ENCODE peak calls at places on chromosomes 11 and 22, in four cellular contexts. A is MM.1S, V is heart left ventricle, C is stomach. Z is an unnamed sample. For H3K36me3, the result is how much of the 10 kb centered on the place peaks cover.

GRCh38 chr11:12808519-12808918 is 134.3 kb downstream of the TEAD1 start:
- DNase-seq in A (peak), V (no peak), C (no peak), Z (no peak)

GRCh38 chr11:92531051-92531747 is 306.6 kb downstream of the FAT3 start:
- DNase-seq in A (no peak), V (no peak), C (no peak), Z (no peak)

GRCh38 chr11:115618428-115618827 is 114.2 kb upstream of the CADM1 start:
- DNase-seq in A (no peak), V (no peak), C (no peak), Z (no peak)

GRCh38 chr11:46675288-46675851 is 25.0 kb downstream of the ARHGAP1 start:
- DNase-seq in A (no peak), V (peak), C (peak), Z (no peak)

GRCh38 chr22:49136816-49137180 is 690.9 kb downstream of the BRD1 start:
- DNase-seq in A (no peak), V (no peak), C (no peak), Z (no peak)

GRCh38 chr11:123357990-123358827 is 71.9 kb upstream of the GRAMD1B start:
- DNase-seq in A (peak), V (peak), C (no peak), Z (no peak)

GRCh38 chr22:20509344-20510047 is 2.1 kb downstream of the MED15 start:
- DNase-seq in A (peak), V (peak), C (peak), Z (peak)

GRCh38 chr11:76654310-76654851 is 16.2 kb downstream of the LRRC32 start:
- DNase-seq in A (no peak), V (peak), C (peak), Z (no peak)

GRCh38 chr11:77672276-77672675 is 34.7 kb upstream of the CLNS1A start:
- DNase-seq in A (no peak), V (peak), C (no peak), Z (no peak)

GRCh38 chr11:70072471-70073187 is 5.5 kb upstream of the ANO1 start:
- DNase-seq in A (no peak), V (no peak), C (no peak), Z (no peak)

GRCh38 chr22:23533771-23534191 is 46.3 kb downstream of the IGLL1 start:
- DNase-seq in A (no peak), V (no peak), C (no peak), Z (no peak)

GRCh38 chr22:23705358-23705757 is 14.5 kb downstream of the RGL4 start:
- DNase-seq in A (no peak), V (no peak), C (no peak), Z (no peak)

GRCh38 chr11:210122-210802 is 2.8 kb downstream of the RIC8A start:
- DNase-seq in A (no peak), V (no peak), C (peak), Z (peak)

GRCh38 chr11:35927730-35928129 is 16.1 kb upstream of the LDLRAD3 start:
- DNase-seq in A (no peak), V (peak), C (peak), Z (peak)

GRCh38 chr11:119055901-119056300 is 1.1 kb downstream of the HYOU1 start:
- DNase-seq in A (peak), V (no peak), C (no peak), Z (no peak)

GRCh38 chr11:29773656-29774264 is 243.1 kb downstream of the KCNA4 start:
- DNase-seq in A (no peak), V (peak), C (no peak), Z (peak)

GRCh38 chr11:20160425-20161229 is at the start of gene DBX1:
- DNase-seq in A (no peak), V (no peak), C (no peak), Z (no peak)

GRCh38 chr22:35589071-35589735 is 27.9 kb downstream of the MB start:
- DNase-seq in A (no peak), V (peak), C (no peak), Z (peak)

GRCh38 chr11:125410091-125410490 is 86.0 kb downstream of the FEZ1 start:
- DNase-seq in A (no peak), V (no peak), C (no peak), Z (no peak)

GRCh38 chr11:14520902-14521151 is 641 bp upstream of the PSMA1 start:
- DNase-seq in A (no peak), V (no peak), C (no peak), Z (no peak)

GRCh38 chr11:45436966-45437365 is 150.8 kb upstream of the SYT13 start:
- DNase-seq in A (no peak), V (no peak), C (no peak), Z (no peak)

GRCh38 chr22:49203091-49203862 is 624.4 kb downstream of the BRD1 start:
- DNase-seq in A (no peak), V (no peak), C (peak), Z (no peak)

GRCh38 chr11:72389116-72389515 is 45.2 kb downstream of the CLPB start:
- DNase-seq in A (no peak), V (no peak), C (no peak), Z (no peak)

GRCh38 chr11:108871152-108871551 is 206.3 kb downstream of the DDX10 start:
- DNase-seq in A (peak), V (no peak), C (no peak), Z (no peak)

GRCh38 chr11:227824-228223 is 8.3 kb downstream of the SIRT3 start:
- DNase-seq in A (no peak), V (no peak), C (no peak), Z (no peak)

GRCh38 chr22:26502688-26503561 is 9.3 kb downstream of the TFIP11 start:
- DNase-seq in A (peak), V (peak), C (peak), Z (no peak)

GRCh38 chr22:27476318-27476717 is 325.2 kb downstream of the MN1 start:
- DNase-seq in A (no peak), V (no peak), C (no peak), Z (no peak)

GRCh38 chr11:47560431-47560830 is 5.0 kb upstream of the PTPMT1 start:
- DNase-seq in A (no peak), V (no peak), C (no peak), Z (no peak)

GRCh38 chr11:86358720-86359119 is 16.0 kb upstream of the CCDC81 start:
- DNase-seq in A (no peak), V (no peak), C (no peak), Z (no peak)

GRCh38 chr22:46175631-46176030 is 25.3 kb downstream of the PPARA start:
- DNase-seq in A (no peak), V (no peak), C (no peak), Z (no peak)

GRCh38 chr22:26239561-26239960 is 70.3 kb downstream of the SEZ6L start:
- DNase-seq in A (no peak), V (no peak), C (no peak), Z (no peak)

GRCh38 chr11:1202154-1202775 is 20.6 kb upstream of the MUC5B start:
- DNase-seq in A (no peak), V (no peak), C (peak), Z (no peak)

GRCh38 chr11:14359573-14360031 is 619 bp upstream of the RRAS2 start:
- DNase-seq in A (no peak), V (no peak), C (no peak), Z (no peak)

GRCh38 chr11:114358711-114359110 is 41.6 kb downstream of the C11orf71 start:
- DNase-seq in A (no peak), V (no peak), C (no peak), Z (no peak)

GRCh38 chr11:59666969-59667368 is 1.9 kb downstream of the PATL1 start:
- DNase-seq in A (no peak), V (no peak), C (no peak), Z (no peak)

GRCh38 chr11:45847908-45848316 is 637 bp downstream of the CRY2 start:
- DNase-seq in A (peak), V (peak), C (peak), Z (no peak)

GRCh38 chr11:104163100-104164027 is 583 bp downstream of the PDGFD start:
- DNase-seq in A (no peak), V (peak), C (peak), Z (no peak)

GRCh38 chr11:34890812-34891211 is 25.4 kb downstream of the APIP start:
- DNase-seq in A (peak), V (no peak), C (no peak), Z (no peak)

GRCh38 chr11:96307748-96308133 is 35.3 kb downstream of the MAML2 start:
- DNase-seq in A (no peak), V (no peak), C (no peak), Z (peak)

GRCh38 chr11:75523811-75524401 is 1.8 kb downstream of the GDPD5 start:
- DNase-seq in A (no peak), V (no peak), C (no peak), Z (no peak)
- H3K4me3 ChIP-seq in A (no peak), V (no peak), C (no peak), Z (no peak)

DNA sequence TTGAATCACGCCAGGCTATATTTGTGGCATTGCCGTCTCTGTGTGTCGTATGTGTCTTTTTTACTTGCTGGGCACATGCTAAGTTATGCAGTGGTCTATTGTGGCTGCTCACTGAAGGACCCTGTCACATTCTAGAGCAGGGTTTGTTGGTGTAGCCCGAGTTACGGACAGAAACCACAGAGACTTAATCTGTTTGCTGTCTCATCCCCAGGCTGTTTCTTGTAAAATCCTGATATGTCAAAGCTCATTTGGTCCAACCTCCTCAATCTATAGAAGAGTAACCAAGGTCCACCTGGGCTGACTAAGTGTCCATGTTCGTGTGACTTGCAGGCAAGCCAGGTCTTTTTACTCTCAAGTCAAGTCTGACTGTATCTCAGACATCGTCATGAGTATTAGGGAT is 5.0 kb downstream of the DPF2 start:
- DNase-seq in A (no peak), V (no peak), C (no peak), Z (no peak)
- TF ChIP-seq CTCF in A (no peak), V (no peak), C (no peak), Z (no peak)

GRCh38 chr22:19396561-19396933 is 35.0 kb downstream of the HIRA start:
- DNase-seq in A (no peak), V (no peak), C (no peak), Z (no peak)
- H3K36me3 ChIP-seq in A (under half), V (half or more), C (half or more), Z (under half)

DNA sequence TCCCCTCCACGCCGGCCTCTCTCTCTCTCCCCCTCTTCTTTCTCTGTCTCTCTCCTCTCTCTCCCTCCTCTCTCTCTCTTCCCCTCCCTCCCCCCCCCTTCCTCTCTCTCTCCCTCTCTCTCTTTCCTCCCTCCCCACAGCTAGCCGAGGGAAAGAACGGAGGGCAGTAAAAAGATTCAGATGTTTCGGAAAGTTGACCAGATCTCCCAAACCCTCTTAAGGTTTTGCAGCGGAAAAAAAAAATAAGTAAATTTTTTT is 188 bp upstream of the ALX4 start:
- DNase-seq in A (no peak), V (no peak), C (no peak), Z (no peak)
- H3K4me3 ChIP-seq in A (no peak), V (peak), C (peak), Z (no peak)

DNA sequence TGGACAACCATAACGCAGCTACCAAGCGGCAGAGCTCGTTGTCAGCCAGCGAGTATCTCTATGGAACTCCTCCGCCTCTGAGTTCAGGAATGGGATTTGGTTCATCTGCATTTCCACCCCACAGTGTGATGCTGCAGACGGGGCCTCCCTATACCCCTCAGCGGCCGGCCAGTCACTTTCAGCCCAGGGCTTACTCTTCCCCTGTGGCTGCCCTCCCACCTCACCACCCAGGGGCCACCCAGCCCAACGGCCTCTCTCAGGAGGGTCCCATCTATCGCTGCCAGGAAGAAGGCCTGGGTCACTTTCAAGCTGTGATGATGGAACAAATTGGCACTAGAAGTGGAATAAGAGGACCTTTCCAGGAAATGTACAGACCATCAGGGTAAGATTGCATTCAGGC is 14.1 kb upstream of the SLC25A18 start:
- DNase-seq in A (no peak), V (no peak), C (no peak), Z (no peak)
- TF ChIP-seq CTCF in A (no peak), V (no peak), C (no peak), Z (no peak)

GRCh38 chr11:94823127-94823732 is 55.1 kb downstream of the AMOTL1 start:
- DNase-seq in A (no peak), V (no peak), C (no peak), Z (no peak)

GRCh38 chr11:94825111-94825880 is 57.1 kb downstream of the AMOTL1 start:
- DNase-seq in A (no peak), V (no peak), C (no peak), Z (no peak)

GRCh38 chr11:94828088-94828487 is 59.9 kb downstream of the AMOTL1 start:
- DNase-seq in A (no peak), V (no peak), C (no peak), Z (no peak)

GRCh38 chr11:94830722-94831121 is 62.6 kb downstream of the AMOTL1 start:
- DNase-seq in A (no peak), V (no peak), C (no peak), Z (no peak)

DNA sequence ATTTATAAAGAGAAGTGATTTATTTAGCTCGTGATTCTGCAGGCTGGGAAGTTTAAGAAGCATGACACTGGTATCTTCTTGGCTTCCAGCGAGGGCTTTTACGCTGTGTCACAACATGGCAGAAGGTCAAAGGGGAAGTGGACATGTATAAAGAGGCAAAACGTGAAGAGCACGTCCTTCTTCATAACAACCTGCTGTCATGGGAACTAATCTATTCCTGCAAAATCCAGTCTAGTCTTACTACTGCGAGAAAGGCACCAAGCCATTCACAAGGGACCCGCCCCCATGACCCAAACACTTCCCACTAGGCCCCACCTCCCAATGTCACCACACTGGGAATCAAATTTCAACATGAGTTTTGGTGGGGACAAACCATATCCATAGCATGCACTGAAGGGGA is 58.3 kb downstream of the AMOTL1 start:
- DNase-seq in A (no peak), V (no peak), C (no peak), Z (no peak)
- H3K36me3 ChIP-seq in A (under half), V (half or more), C (under half), Z (under half)

GRCh38 chr11:71251761-71252433 is 480 bp downstream of the SHANK2 start:
- DNase-seq in A (no peak), V (no peak), C (peak), Z (no peak)

GRCh38 chr11:71252782-71253730 is 679 bp upstream of the SHANK2 start:
- DNase-seq in A (no peak), V (no peak), C (peak), Z (peak)

GRCh38 chr11:71253794-71254193 is 1.4 kb upstream of the SHANK2 start:
- DNase-seq in A (no peak), V (no peak), C (no peak), Z (no peak)

GRCh38 chr11:71251159-71251721 is 1.1 kb downstream of the SHANK2 start:
- DNase-seq in A (no peak), V (no peak), C (peak), Z (no peak)

GRCh38 chr11:71252434-71252781 is at the start of gene SHANK2:
- DNase-seq in A (no peak), V (no peak), C (peak), Z (no peak)
- H3K4me3 ChIP-seq in A (no peak), V (peak), C (peak), Z (peak)

GRCh38 chr11:27293500-27294417 is 69.3 kb downstream of the CCDC34 start:
- DNase-seq in A (no peak), V (no peak), C (no peak), Z (no peak)

GRCh38 chr11:27291954-27292641 is 70.9 kb downstream of the CCDC34 start:
- DNase-seq in A (no peak), V (no peak), C (peak), Z (no peak)

GRCh38 chr11:27292642-27293020 is 70.4 kb downstream of the CCDC34 start:
- DNase-seq in A (no peak), V (no peak), C (no peak), Z (no peak)

GRCh38 chr11:27290261-27290660 is 72.8 kb downstream of the CCDC34 start:
- DNase-seq in A (no peak), V (no peak), C (no peak), Z (no peak)

DNA sequence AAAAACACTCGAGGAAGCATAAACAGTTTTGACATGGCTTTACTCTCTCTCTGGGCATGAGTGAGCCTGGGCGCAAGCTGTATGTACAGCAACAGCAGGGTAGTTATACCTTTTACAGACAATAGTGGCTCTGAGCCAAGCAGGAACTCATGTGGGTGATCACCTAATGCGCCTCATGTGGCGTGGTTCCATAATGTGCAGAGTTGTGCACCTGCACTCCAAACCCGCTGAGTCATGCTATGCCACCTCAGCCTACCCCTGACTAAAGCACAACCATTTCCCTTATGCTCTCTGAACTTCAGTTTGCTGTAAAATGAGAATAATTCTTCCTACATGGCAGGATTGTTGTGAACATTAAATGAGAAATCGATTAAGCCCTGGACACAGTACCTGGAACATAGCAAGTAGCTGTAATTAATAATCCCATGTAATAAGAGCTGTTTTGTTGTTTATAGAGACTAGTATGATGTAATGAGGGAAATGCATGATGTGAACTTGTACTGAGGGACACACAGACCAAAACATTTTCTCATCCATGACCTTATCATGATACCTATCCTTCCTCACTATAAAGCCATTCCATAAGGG is 71.6 kb downstream of the CCDC34 start:
- DNase-seq in A (no peak), V (no peak), C (peak), Z (no peak)
- TF ChIP-seq CTCF in A (no peak), V (no peak), C (no peak), Z (no peak)

GRCh38 chr22:43991316-43992020 is 32.6 kb upstream of the PARVB start:
- DNase-seq in A (no peak), V (no peak), C (no peak), Z (no peak)
- H3K36me3 ChIP-seq in A (under half), V (half or more), C (half or more), Z (under half)